ENCODE peak calls at places on chromosomes 7 and 10, in five cellular contexts. E is neuronal stem cell, X is tibial nerve, U is cardiac muscle cell, W is GM23248. Y is an unnamed sample.

GRCh38 chr10:101694056-101694673 is 805 bp downstream of the FBXW4 start:
- DNase-seq in U (peak; percentile 65), E (peak; percentile 61), W (peak; percentile 77), X (peak; percentile 39), Y (no peak)

GRCh38 chr7:121046009-121046408 is 57.5 kb downstream of the CPED1 start:
- DNase-seq in W (no peak), X (no peak), U (no peak), E (no peak), Y (no peak)

GRCh38 chr7:66804001-66804400 is 63.5 kb downstream of the RABGEF1 start:
- DNase-seq in U (no peak), X (no peak), E (no peak), W (peak; percentile 18), Y (no peak)

GRCh38 chr7:16786257-16786656 is 18.5 kb downstream of the AGR2 start:
- DNase-seq in W (no peak), E (no peak), U (no peak), X (no peak), Y (no peak)

GRCh38 chr10:116669832-116670644 is 49.3 kb downstream of the PNLIPRP2 start:
- DNase-seq in X (no peak), E (no peak), W (peak; percentile 30), U (peak; percentile 63), Y (no peak)

GRCh38 chr10:72056113-72056512 is 32.2 kb downstream of the SPOCK2 start:
- DNase-seq in W (no peak), X (no peak), E (no peak), U (no peak), Y (no peak)

GRCh38 chr7:21253740-21254687 is 173.9 kb upstream of the SP4 start:
- DNase-seq in W (peak; percentile 66), E (peak; percentile 85), X (peak; percentile 52), U (peak; percentile 87), Y (peak; percentile 55)

GRCh38 chr10:105586451-105587098 is 945.5 kb downstream of the SORCS3 start:
- DNase-seq in E (no peak), W (no peak), X (no peak), U (no peak), Y (no peak)

GRCh38 chr10:93505075-93505474 is 8.7 kb downstream of the CEP55 start:
- DNase-seq in U (no peak), W (no peak), X (no peak), E (no peak), Y (no peak)

GRCh38 chr7:132145466-132145865 is 430.8 kb downstream of the PLXNA4 start:
- DNase-seq in E (peak; percentile 24), X (peak; percentile 6), U (no peak), W (peak; percentile 97), Y (no peak)

GRCh38 chr10:36469585-36469984 is 655.8 kb upstream of the ANKRD30A start:
- DNase-seq in W (peak; percentile 88), U (no peak), E (no peak), X (no peak), Y (no peak)

GRCh38 chr7:46525876-46526275 is 604.8 kb upstream of the IGFBP3 start:
- DNase-seq in X (no peak), E (no peak), W (no peak), U (no peak), Y (no peak)

GRCh38 chr10:36114141-36114540 is 472.0 kb upstream of the FZD8 start:
- DNase-seq in E (no peak), X (no peak), U (no peak), W (no peak), Y (no peak)

GRCh38 chr10:35129185-35129674 is 2.6 kb downstream of the CREM start:
- DNase-seq in E (no peak), U (no peak), X (no peak), W (peak; percentile 8), Y (no peak)

GRCh38 chr10:34273340-34273739 is 541.8 kb downstream of the PARD3 start:
- DNase-seq in U (no peak), E (no peak), W (no peak), X (no peak), Y (no peak)

GRCh38 chr7:152072451-152072850 is 47.0 kb downstream of the GALNT11 start:
- DNase-seq in X (no peak), E (no peak), U (no peak), W (no peak), Y (no peak)

GRCh38 chr10:13890617-13891541 is 304.1 kb downstream of the PRPF18 start:
- DNase-seq in W (peak; percentile 74), U (peak; percentile 42), E (peak; percentile 30), X (no peak), Y (no peak)

GRCh38 chr10:48453451-48454301 is 147.2 kb downstream of the MAPK8 start:
- DNase-seq in E (no peak), X (no peak), U (no peak), W (no peak), Y (no peak)

GRCh38 chr7:142469653-142470335 is 211.9 kb upstream of the PRSS58 start:
- DNase-seq in E (no peak), X (no peak), U (no peak), W (no peak), Y (no peak)

GRCh38 chr10:129946868-129947267 is 17.2 kb downstream of the EBF3 start:
- DNase-seq in W (no peak), X (no peak), E (no peak), U (no peak), Y (no peak)

GRCh38 chr7:5429857-5430611 is 6.4 kb upstream of the TNRC18 start:
- DNase-seq in X (no peak), E (no peak), W (peak; percentile 79), U (peak; percentile 49), Y (no peak)

GRCh38 chr7:1321411-1322239 is 89.0 kb downstream of the UNCX start:
- DNase-seq in X (no peak), U (no peak), E (no peak), W (no peak), Y (no peak)

GRCh38 chr10:77702166-77702565 is 64.6 kb upstream of the KCNMA1 start:
- DNase-seq in X (no peak), U (no peak), W (peak; percentile 92), E (no peak), Y (no peak)

GRCh38 chr10:63866747-63867140 is 345.5 kb downstream of the REEP3 start:
- DNase-seq in X (no peak), U (peak; percentile 38), E (no peak), W (peak; percentile 49), Y (no peak)

GRCh38 chr7:155920068-155920461 is 107.8 kb upstream of the SHH start:
- DNase-seq in E (no peak), U (no peak), W (no peak), X (no peak), Y (no peak)

GRCh38 chr10:68601490-68602265 is 41.5 kb downstream of the TET1 start:
- DNase-seq in U (no peak), X (no peak), W (no peak), E (no peak), Y (no peak)

GRCh38 chr7:92461027-92462003 is 14.0 kb downstream of the GATAD1 start:
- DNase-seq in U (peak; percentile 48), W (peak; percentile 71), E (peak; percentile 18), X (no peak), Y (no peak)

GRCh38 chr10:103917326-103918052 is 495 bp downstream of the STN1 start:
- DNase-seq in W (peak; percentile 76), U (peak; percentile 53), X (no peak), E (peak; percentile 8), Y (no peak)

GRCh38 chr7:38107486-38107893 is 70.6 kb upstream of the STARD3NL start:
- DNase-seq in E (peak; percentile 64), U (peak; percentile 78), X (peak; percentile 89), W (peak; percentile 58), Y (peak; percentile 33)

DNA sequence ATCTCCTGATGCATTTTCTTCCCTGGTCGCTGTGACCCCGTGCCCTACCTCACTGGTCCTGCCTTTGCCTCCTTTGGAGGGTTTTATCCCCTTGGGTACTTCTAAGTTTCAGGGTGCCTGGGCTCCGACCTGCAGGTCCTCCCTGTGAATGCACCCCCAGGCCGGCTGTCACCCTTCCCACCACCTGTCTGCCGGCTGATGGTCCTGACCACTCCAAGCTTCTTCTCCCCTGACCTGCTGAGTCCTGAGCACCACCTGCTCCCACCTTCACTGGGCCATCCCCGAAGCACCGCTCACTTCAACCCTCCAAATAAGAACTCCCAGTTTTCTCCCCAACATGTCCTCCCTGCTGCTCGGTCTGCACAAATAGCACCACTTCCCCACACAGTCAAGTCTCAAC is 33.4 kb downstream of the TNS3 start:
- DNase-seq in W (no peak), X (no peak), E (no peak), U (no peak), Y (no peak)
- H3K4me3 ChIP-seq in W (no peak overlapping the region), X (no peak overlapping the region), E (no peak overlapping the region), U (no peak overlapping the region), Y (no peak overlapping the region)

DNA sequence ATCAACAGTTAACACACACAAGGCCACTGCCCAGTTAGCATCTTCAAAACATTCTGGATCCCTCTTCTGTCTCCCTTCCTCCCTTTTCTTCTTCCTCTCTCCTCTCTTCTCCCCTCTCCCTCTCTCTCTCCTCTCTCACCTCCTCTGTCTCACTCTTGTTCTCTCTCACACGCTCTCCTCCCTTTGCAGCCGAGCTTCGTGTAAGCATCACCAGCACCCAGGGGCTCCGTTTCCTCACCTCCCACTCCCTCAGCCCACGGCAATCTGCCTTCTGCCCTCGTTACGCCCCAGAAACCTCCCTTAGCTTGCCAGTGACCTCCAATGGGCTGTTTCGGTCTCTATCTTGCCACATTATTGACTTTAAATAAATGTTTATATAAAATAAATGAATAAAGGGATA is 147.4 kb downstream of the TEX36 start:
- DNase-seq in X (no peak), U (no peak), E (no peak), W (no peak), Y (no peak)
- H3K4me3 ChIP-seq in X (no peak overlapping the region), U (no peak overlapping the region), E (no peak overlapping the region), W (no peak overlapping the region), Y (no peak overlapping the region)

DNA sequence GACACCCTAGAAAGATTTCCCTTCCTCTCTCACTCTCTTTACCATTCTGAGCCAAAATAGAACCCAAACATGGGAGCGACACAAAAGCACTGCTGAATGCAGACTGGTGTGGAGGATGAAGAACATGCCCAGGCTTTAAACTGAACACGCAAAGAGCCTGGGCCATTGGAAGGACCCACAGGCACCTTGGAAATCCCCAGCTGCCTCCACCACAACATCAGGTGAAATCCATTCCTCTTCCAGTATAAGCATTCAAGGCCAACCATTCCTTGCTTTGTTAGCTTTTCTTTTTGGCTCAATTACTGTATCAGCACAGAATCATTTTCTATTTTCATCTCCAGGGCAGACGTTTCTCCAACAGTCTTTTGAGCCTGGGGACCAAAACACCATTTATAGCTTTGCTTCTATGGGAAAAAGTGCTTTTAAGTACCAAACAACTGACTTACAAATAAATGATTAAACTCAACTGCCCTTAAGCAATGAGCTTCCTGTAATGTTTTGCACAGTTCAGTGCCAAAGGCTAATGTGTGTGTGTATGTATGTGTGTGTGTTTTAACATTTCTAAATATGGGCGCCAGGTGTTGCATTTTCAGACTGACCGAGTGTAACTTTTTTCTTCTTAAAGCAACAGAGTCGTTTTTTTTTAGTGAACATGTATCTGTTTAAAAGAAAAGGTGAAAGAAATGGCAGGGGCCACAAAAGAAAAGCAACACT is 16.2 kb upstream of the BLNK start:
- DNase-seq in W (no peak), X (no peak), E (no peak), U (peak; percentile 18), Y (no peak)
- H3K4me3 ChIP-seq in W (no peak overlapping the region), X (no peak overlapping the region), E (no peak overlapping the region), U (no peak overlapping the region), Y (no peak overlapping the region)

DNA sequence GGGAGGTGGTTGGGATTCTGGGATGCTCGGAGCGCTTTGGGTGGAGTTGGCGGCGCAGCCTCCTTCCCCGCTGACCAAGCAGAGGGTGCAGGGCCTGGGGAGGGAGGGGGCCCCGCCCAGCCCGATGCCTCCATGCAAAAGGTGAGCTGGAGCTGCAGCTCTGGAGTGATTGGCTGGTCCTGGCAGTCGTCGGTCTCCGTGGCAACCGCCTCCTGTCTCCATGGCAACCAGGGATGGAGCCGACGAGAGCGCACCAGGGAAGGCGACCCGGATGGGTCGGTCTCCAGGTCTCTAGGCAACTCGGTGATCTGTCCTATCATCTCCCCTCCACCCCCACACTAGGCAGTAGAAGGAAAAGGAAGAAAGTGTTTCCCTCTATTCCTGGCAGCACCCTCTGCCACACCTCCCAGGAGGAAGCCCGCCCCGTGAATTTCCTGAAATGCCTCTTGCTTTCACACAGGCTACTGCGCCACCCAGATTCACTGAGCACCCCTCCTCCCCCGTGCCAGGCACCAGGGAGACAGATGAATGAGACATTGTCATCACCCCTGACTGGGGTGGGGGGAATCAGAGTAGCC is 634 bp upstream of the NACAD start:
- DNase-seq in U (peak; percentile 49), E (peak; percentile 79), X (peak; percentile 36), W (peak; percentile 52), Y (peak; percentile 75)
- H3K4me3 ChIP-seq in U (peak overlapping the region; percentile 37), E (peak overlapping the region; percentile 48), X (peak overlapping the region; percentile 75), W (peak overlapping the region; percentile 66), Y (peak overlapping the region; percentile 64)